ENCODE peak calls at places on chromosomes 4 and X, in nine cellular contexts. F, C, N, I, T, O, Z, U and A are unnamed samples.

GRCh38 chr4:189376901-189377300 is 563.8 kb upstream of the FRG1 start:
- DNase-seq in O (no peak), N (no peak), I (no peak), T (no peak), Z (no peak), F (no peak), U (no peak), C (no peak), A (no peak)

GRCh38 chrX:8025705-8026104 is 98.5 kb upstream of the PNPLA4 start:
- DNase-seq in Z (no peak), F (no peak), O (no peak), T (no peak), C (no peak), I (no peak), N (no peak), U (no peak), A (no peak)

GRCh38 chr4:113355550-113356371 is 306.3 kb downstream of the ANK2 start:
- DNase-seq in F (no peak), I (peak; percentile 86), T (peak; percentile 95), C (peak; percentile 96), O (peak; percentile 12), N (peak; percentile 30), Z (peak; percentile 34), U (no peak), A (peak; percentile 96)

GRCh38 chrX:10414872-10415703 is 205.3 kb downstream of the MID1 start:
- DNase-seq in Z (no peak), T (no peak), C (peak; percentile 37), N (no peak), F (no peak), I (peak; percentile 40), U (no peak), O (no peak), A (peak; percentile 71)

GRCh38 chr4:169416461-169416860 is 145.7 kb upstream of the SH3RF1 start:
- DNase-seq in Z (no peak), O (no peak), T (no peak), I (no peak), N (no peak), F (no peak), U (no peak), C (no peak), A (no peak)

GRCh38 chr4:41154814-41155177 is 59.5 kb downstream of the APBB2 start:
- DNase-seq in C (peak; percentile 72), F (no peak), T (no peak), Z (no peak), U (no peak), O (no peak), I (no peak), N (no peak), A (peak; percentile 49)

GRCh38 chr4:176363072-176363471 is 43.3 kb downstream of the SPCS3 start:
- DNase-seq in C (no peak), N (peak; percentile 43), Z (no peak), U (no peak), I (no peak), F (no peak), T (no peak), O (no peak), A (peak; percentile 18)

GRCh38 chr4:12110607-12111006 is 681.9 kb upstream of the HS3ST1 start:
- DNase-seq in C (no peak), O (no peak), F (no peak), I (no peak), Z (no peak), U (no peak), T (no peak), N (no peak), A (no peak)

GRCh38 chr4:162497564-162498167 is 333.9 kb upstream of the FSTL5 start:
- DNase-seq in I (peak; percentile 42), Z (peak; percentile 67), U (no peak), T (peak; percentile 25), N (peak; percentile 27), C (peak; percentile 72), F (peak; percentile 54), O (peak; percentile 5), A (peak; percentile 25)

GRCh38 chr4:162499478-162499877 is 335.7 kb upstream of the FSTL5 start:
- DNase-seq in N (no peak), O (no peak), I (peak; percentile 30), Z (no peak), C (peak; percentile 27), U (no peak), F (peak; percentile 30), T (no peak), A (no peak)

GRCh38 chr4:162494935-162495334 is 331.1 kb upstream of the FSTL5 start:
- DNase-seq in C (no peak), T (no peak), O (no peak), N (no peak), U (no peak), Z (no peak), I (no peak), F (no peak), A (no peak)

GRCh38 chr4:162502109-162502508 is 338.3 kb upstream of the FSTL5 start:
- DNase-seq in N (no peak), U (no peak), Z (no peak), O (no peak), I (no peak), C (no peak), T (no peak), F (no peak), A (no peak)

GRCh38 chr4:162498168-162498567 is 334.4 kb upstream of the FSTL5 start:
- DNase-seq in F (no peak), I (no peak), T (no peak), Z (no peak), U (no peak), N (no peak), O (no peak), C (no peak), A (no peak)
- H3K4me1 ChIP-seq in F (no peaks in the 10 kb centered on the region), I (no peaks in the 10 kb centered on the region), T (no peaks in the 10 kb centered on the region), Z (no peaks in the 10 kb centered on the region), U (no peaks in the 10 kb centered on the region), N (no peaks in the 10 kb centered on the region), O (no peaks in the 10 kb centered on the region), C (no peaks in the 10 kb centered on the region), A (no peaks in the 10 kb centered on the region)

DNA sequence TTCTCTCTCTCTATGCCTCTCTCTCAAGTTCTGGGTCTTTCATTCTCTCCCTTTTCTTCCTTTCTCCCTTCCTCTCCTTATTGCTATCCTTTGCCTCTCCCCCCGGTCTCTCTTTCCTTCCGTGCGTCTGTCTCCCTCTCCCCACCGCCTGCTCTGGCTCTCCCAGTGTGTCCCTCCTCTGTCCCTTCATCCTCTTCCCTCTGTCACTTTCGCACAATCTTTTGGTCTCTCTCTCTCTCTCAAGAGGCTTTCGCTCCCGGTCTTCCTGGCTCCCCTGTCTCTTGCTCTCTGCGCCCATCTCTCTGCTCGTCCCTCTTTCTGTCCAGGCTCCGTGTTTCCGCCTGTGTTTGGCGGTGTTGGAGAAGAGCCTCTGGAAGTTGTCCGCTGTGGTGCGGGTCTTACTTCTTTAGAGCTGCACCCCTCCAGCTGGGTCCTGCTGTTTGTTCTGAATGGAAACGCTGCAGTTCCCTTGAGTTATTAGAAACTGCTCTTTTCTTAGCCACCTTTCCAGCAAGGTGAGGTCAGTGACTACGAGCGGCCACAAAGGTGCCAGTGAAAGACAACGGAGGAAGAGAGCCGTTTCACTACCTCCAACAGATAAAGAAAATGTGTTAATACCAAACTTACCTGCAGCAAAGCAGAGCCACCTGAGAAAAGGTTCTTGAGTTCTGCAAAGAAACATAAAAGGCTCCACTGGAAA is 1.1 kb downstream of the BMPR1B start:
- DNase-seq in N (no peak), T (peak; percentile 36), Z (no peak), I (peak; percentile 36), C (peak; percentile 26), O (no peak), U (no peak), F (peak; percentile 67), A (peak; percentile 6)
- TF ChIP-seq EZH2 in N (no peak), T (no peak), Z (peak; percentile 45), I (no peak), C (no peak), O (no peak), U (peak; percentile 61), F (peak; percentile 72), A (no peak)

GRCh38 chr4:87126056-87126455 is 94.4 kb downstream of the KLHL8 start:
- DNase-seq in N (no peak), O (no peak), F (peak; percentile 36), I (no peak), T (no peak), Z (no peak), U (no peak), C (no peak), A (no peak)

GRCh38 chr4:87122252-87122651 is 98.2 kb downstream of the KLHL8 start:
- DNase-seq in T (peak; percentile 73), F (no peak), O (no peak), U (no peak), N (no peak), C (no peak), I (no peak), Z (no peak), A (no peak)

GRCh38 chr4:87121332-87122065 is 98.9 kb downstream of the KLHL8 start:
- DNase-seq in Z (no peak), F (no peak), U (no peak), C (peak; percentile 65), N (no peak), O (no peak), T (peak; percentile 94), I (no peak), A (peak; percentile 61)

GRCh38 chr4:87120411-87121162 is 99.8 kb downstream of the KLHL8 start:
- DNase-seq in T (peak; percentile 97), N (no peak), O (no peak), F (no peak), C (no peak), Z (peak; percentile 69), U (no peak), I (peak; percentile 71), A (peak; percentile 86)

DNA sequence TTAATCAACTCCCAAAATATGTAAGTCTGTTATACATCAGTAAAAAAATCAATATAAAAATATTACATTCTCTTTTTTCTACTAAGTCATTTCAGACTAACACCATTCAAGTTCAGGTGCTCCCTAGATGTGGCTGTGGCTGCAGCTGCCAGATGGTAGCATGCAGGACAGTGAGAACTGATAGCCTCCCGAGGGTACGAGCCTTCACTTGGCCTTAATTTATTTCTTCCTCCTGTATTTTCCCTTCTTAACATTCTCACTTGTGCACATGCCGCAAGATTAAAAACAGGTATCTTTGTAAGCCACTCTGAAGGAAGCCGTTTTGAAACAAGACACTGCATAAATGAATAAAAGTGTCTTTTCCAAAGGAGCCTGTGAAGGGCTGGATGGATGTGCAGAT is 97.2 kb downstream of the KLHL8 start:
- DNase-seq in C (no peak), Z (no peak), O (no peak), I (no peak), T (no peak), N (no peak), U (no peak), F (no peak), A (no peak)
- H3K4me1 ChIP-seq in C (peaks cover 9% of the 10 kb centered on the region), Z (peaks cover 14% of the 10 kb centered on the region), O (no peaks in the 10 kb centered on the region), I (peaks cover 15% of the 10 kb centered on the region), T (peaks cover 40% of the 10 kb centered on the region), N (no peaks in the 10 kb centered on the region), U (no peaks in the 10 kb centered on the region), F (peaks cover 5% of the 10 kb centered on the region), A (peaks cover 10% of the 10 kb centered on the region)

GRCh38 chr4:72031868-72032619 is at the start of gene NPFFR2:
- DNase-seq in Z (peak; percentile 64), I (no peak), U (peak; percentile 46), F (peak; percentile 76), O (peak; percentile 23), C (no peak), T (peak; percentile 2), N (no peak), A (peak; percentile 51)
- TF ChIP-seq EZH2 in Z (peak; percentile 2), I (no peak), U (no peak), F (no peak), O (no peak), C (no peak), T (no peak), N (no peak), A (no peak)

GRCh38 chr4:184356366-184356765 is 118.0 kb downstream of the IRF2 start:
- DNase-seq in Z (no peak), U (peak; percentile 29), I (no peak), T (peak; percentile 49), N (no peak), O (no peak), F (no peak), C (no peak), A (no peak)
- H3K4me1 ChIP-seq in Z (peaks cover 23% of the 10 kb centered on the region), U (no peaks in the 10 kb centered on the region), I (peaks cover 21% of the 10 kb centered on the region), T (peaks cover 21% of the 10 kb centered on the region), N (peaks cover 12% of the 10 kb centered on the region), O (no peaks in the 10 kb centered on the region), F (peaks cover 16% of the 10 kb centered on the region), C (peaks cover 12% of the 10 kb centered on the region), A (peaks cover 7% of the 10 kb centered on the region)